ENCODE peak calls at places on chromosomes 12 and 14, in four cellular contexts. A is nephron progenitor cell, S is lung microvascular endothelial cell, P is NCI-H345. K is an unnamed sample.

GRCh38 chr14:104974665-104975390 is 3.3 kb downstream of the AHNAK2 start:
- DNase-seq in P (no peak), A (no peak), S (no peak), K (no peak)

GRCh38 chr14:22271838-22272237 is 317.2 kb downstream of the DAD1 start:
- DNase-seq in P (no peak), A (no peak), S (no peak), K (no peak)

GRCh38 chr14:100108840-100109593 is 43.8 kb downstream of the EVL start:
- DNase-seq in A (no peak), S (no peak), P (no peak), K (no peak)

GRCh38 chr12:31813305-31813704 is 84.5 kb upstream of the AMN1 start:
- DNase-seq in S (peak; percentile 26), P (no peak), A (no peak), K (no peak)

GRCh38 chr12:116628989-116629388 is 69.8 kb downstream of the MAP1LC3B2 start:
- DNase-seq in A (no peak), P (no peak), S (no peak), K (no peak)

GRCh38 chr12:6097384-6097783 is 27.1 kb downstream of the VWF start:
- DNase-seq in A (no peak), P (no peak), S (peak; percentile 79), K (no peak)

GRCh38 chr12:1662761-1663439 is 28.0 kb upstream of the ADIPOR2 start:
- DNase-seq in A (peak; percentile 66), S (no peak), P (no peak), K (no peak)

GRCh38 chr12:62716866-62717477 is 218.0 kb downstream of the PPM1H start:
- DNase-seq in A (no peak), S (no peak), P (no peak), K (no peak)

GRCh38 chr12:75561921-75562320 is 50.5 kb upstream of the KRR1 start:
- DNase-seq in S (peak; percentile 62), A (no peak), P (no peak), K (no peak)

GRCh38 chr14:52885230-52885629 is 65.6 kb downstream of the FERMT2 start:
- DNase-seq in P (no peak), A (no peak), S (no peak), K (no peak)